ENCODE peak calls at places on chromosome 10, in eight cellular contexts. One of them, this sample, is unnamed.

GRCh38 chr10:15868006-15868405 is 7.7 kb upstream of the MINDY3 start:
- DNase-seq in GM23248: peak; percentile 34
- DNase-seq in MM.1S: no peak
- DNase-seq in stomach: no peak
- DNase-seq in substantia nigra: no peak
- DNase-seq in fibroblast of lung: no peak
- DNase-seq in adrenal gland: no peak
- DNase-seq in Peyer's patch: no peak
- DNase-seq in this sample: no peak

GRCh38 chr10:29501692-29502091 is 133.1 kb downstream of the SVIL start:
- DNase-seq in GM23248: peak; percentile 96
- DNase-seq in MM.1S: no peak
- DNase-seq in stomach: no peak
- DNase-seq in substantia nigra: no peak
- DNase-seq in fibroblast of lung: peak; percentile 79
- DNase-seq in adrenal gland: no peak
- DNase-seq in Peyer's patch: no peak
- DNase-seq in this sample: no peak

GRCh38 chr10:50991496-50992355 is 82.6 kb upstream of the PRKG1 start:
- DNase-seq in GM23248: peak; percentile 79
- DNase-seq in MM.1S: no peak
- DNase-seq in stomach: no peak
- DNase-seq in substantia nigra: no peak
- DNase-seq in fibroblast of lung: peak; percentile 84
- DNase-seq in adrenal gland: peak; percentile 49
- DNase-seq in Peyer's patch: no peak
- DNase-seq in this sample: peak; percentile 73

GRCh38 chr10:46548781-46549090 is 7.7 kb downstream of the GPRIN2 start:
- DNase-seq in GM23248: no peak
- DNase-seq in MM.1S: no peak
- DNase-seq in stomach: peak; percentile 25
- DNase-seq in substantia nigra: no peak
- DNase-seq in fibroblast of lung: no peak
- DNase-seq in adrenal gland: peak; percentile 4
- DNase-seq in Peyer's patch: no peak
- DNase-seq in this sample: no peak

GRCh38 chr10:5861269-5862031 is 28.2 kb downstream of the ANKRD16 start:
- DNase-seq in GM23248: peak; percentile 93
- DNase-seq in MM.1S: no peak
- DNase-seq in stomach: no peak
- DNase-seq in substantia nigra: no peak
- DNase-seq in fibroblast of lung: peak; percentile 79
- DNase-seq in adrenal gland: peak; percentile 71
- DNase-seq in Peyer's patch: no peak
- DNase-seq in this sample: no peak

GRCh38 chr10:491667-492424 is 197.6 kb downstream of the DIP2C start:
- DNase-seq in GM23248: no peak
- DNase-seq in MM.1S: no peak
- DNase-seq in stomach: no peak
- DNase-seq in substantia nigra: no peak
- DNase-seq in fibroblast of lung: no peak
- DNase-seq in adrenal gland: peak; percentile 4
- DNase-seq in Peyer's patch: no peak
- DNase-seq in this sample: no peak

GRCh38 chr10:110919349-110919931 is at the start of gene SHOC2:
- DNase-seq in GM23248: peak; percentile 88
- DNase-seq in MM.1S: peak; percentile 70
- DNase-seq in stomach: peak; percentile 99
- DNase-seq in substantia nigra: peak; percentile 99
- DNase-seq in fibroblast of lung: no peak
- DNase-seq in adrenal gland: peak; percentile 100
- DNase-seq in Peyer's patch: peak; percentile 98
- DNase-seq in this sample: peak; percentile 99

GRCh38 chr10:132140167-132140925 is 46.4 kb upstream of the DPYSL4 start:
- DNase-seq in GM23248: no peak
- DNase-seq in MM.1S: no peak
- DNase-seq in stomach: no peak
- DNase-seq in substantia nigra: no peak
- DNase-seq in fibroblast of lung: no peak
- DNase-seq in adrenal gland: no peak
- DNase-seq in Peyer's patch: no peak
- DNase-seq in this sample: no peak

GRCh38 chr10:93816123-93816747 is 58.5 kb downstream of the LGI1 start:
- DNase-seq in GM23248: peak; percentile 84
- DNase-seq in MM.1S: peak; percentile 63
- DNase-seq in stomach: peak; percentile 63
- DNase-seq in substantia nigra: peak; percentile 71
- DNase-seq in fibroblast of lung: peak; percentile 61
- DNase-seq in adrenal gland: peak; percentile 50
- DNase-seq in Peyer's patch: peak; percentile 35
- DNase-seq in this sample: peak; percentile 71

GRCh38 chr10:76939862-76940495 is 697.6 kb downstream of the KCNMA1 start:
- DNase-seq in GM23248: no peak
- DNase-seq in MM.1S: no peak
- DNase-seq in stomach: no peak
- DNase-seq in substantia nigra: peak; percentile 1
- DNase-seq in fibroblast of lung: no peak
- DNase-seq in adrenal gland: no peak
- DNase-seq in Peyer's patch: no peak
- DNase-seq in this sample: no peak

GRCh38 chr10:2475711-2476110 is 591.6 kb upstream of the PFKP start:
- DNase-seq in GM23248: no peak
- DNase-seq in MM.1S: no peak
- DNase-seq in stomach: no peak
- DNase-seq in substantia nigra: no peak
- DNase-seq in fibroblast of lung: no peak
- DNase-seq in adrenal gland: no peak
- DNase-seq in Peyer's patch: no peak
- DNase-seq in this sample: no peak

DNA sequence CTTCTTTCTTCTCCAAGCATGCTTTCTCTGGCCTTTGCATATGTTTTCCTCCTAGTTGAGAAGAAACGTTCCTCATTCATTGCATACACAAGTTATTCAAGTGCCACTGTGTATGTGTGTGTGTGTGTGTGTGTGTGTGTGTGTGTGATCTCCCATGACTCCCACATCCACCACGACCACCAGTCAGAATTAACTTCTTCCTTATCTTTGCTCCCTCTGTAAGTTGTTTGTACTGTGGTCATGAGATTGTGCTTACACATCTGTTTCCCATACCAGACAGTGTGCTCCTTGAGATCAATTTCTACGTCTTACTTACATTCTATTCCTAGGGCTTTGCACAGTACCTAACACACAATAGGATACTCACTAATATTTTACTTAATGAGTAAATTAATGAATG is 22.4 kb upstream of the FAM13C start:
- DNase-seq in GM23248: no peak
- DNase-seq in MM.1S: no peak
- DNase-seq in stomach: no peak
- DNase-seq in substantia nigra: no peak
- DNase-seq in fibroblast of lung: peak; percentile 46
- DNase-seq in adrenal gland: no peak
- DNase-seq in Peyer's patch: no peak
- DNase-seq in this sample: no peak
- H3K27ac ChIP-seq in GM23248: no peak overlapping the region
- H3K27ac ChIP-seq in MM.1S: no peak overlapping the region
- H3K27ac ChIP-seq in stomach: no peak overlapping the region
- H3K27ac ChIP-seq in substantia nigra: no peak overlapping the region
- H3K27ac ChIP-seq in fibroblast of lung: no peak overlapping the region
- H3K27ac ChIP-seq in adrenal gland: no peak overlapping the region
- H3K27ac ChIP-seq in Peyer's patch: no peak overlapping the region
- H3K27ac ChIP-seq in this sample: no peak overlapping the region

GRCh38 chr10:35449944-35450343 is 113.6 kb downstream of the CCNY start:
- DNase-seq in GM23248: no peak
- DNase-seq in MM.1S: no peak
- DNase-seq in stomach: no peak
- DNase-seq in substantia nigra: no peak
- DNase-seq in fibroblast of lung: no peak
- DNase-seq in adrenal gland: no peak
- DNase-seq in Peyer's patch: no peak
- DNase-seq in this sample: no peak
- H3K27ac ChIP-seq in GM23248: no peak overlapping the region
- H3K27ac ChIP-seq in MM.1S: no peak overlapping the region
- H3K27ac ChIP-seq in stomach: peak overlapping the region; percentile 81
- H3K27ac ChIP-seq in substantia nigra: peak overlapping the region; percentile 75
- H3K27ac ChIP-seq in fibroblast of lung: no peak overlapping the region
- H3K27ac ChIP-seq in adrenal gland: peak overlapping the region; percentile 22
- H3K27ac ChIP-seq in Peyer's patch: no peak overlapping the region
- H3K27ac ChIP-seq in this sample: no peak overlapping the region

GRCh38 chr10:102782698-102783540 is 39.2 kb downstream of the WBP1L start:
- DNase-seq in GM23248: peak; percentile 93
- DNase-seq in MM.1S: no peak
- DNase-seq in stomach: peak; percentile 73
- DNase-seq in substantia nigra: no peak
- DNase-seq in fibroblast of lung: peak; percentile 96
- DNase-seq in adrenal gland: peak; percentile 77
- DNase-seq in Peyer's patch: no peak
- DNase-seq in this sample: peak; percentile 28
- H3K27ac ChIP-seq in GM23248: peak overlapping the region; percentile 94
- H3K27ac ChIP-seq in MM.1S: peak overlapping the region; percentile 99
- H3K27ac ChIP-seq in stomach: peak overlapping the region; percentile 92
- H3K27ac ChIP-seq in substantia nigra: peak overlapping the region; percentile 5
- H3K27ac ChIP-seq in fibroblast of lung: peak overlapping the region; percentile 70
- H3K27ac ChIP-seq in adrenal gland: peak overlapping the region; percentile 83
- H3K27ac ChIP-seq in Peyer's patch: peak overlapping the region; percentile 90
- H3K27ac ChIP-seq in this sample: peak overlapping the region; percentile 68

GRCh38 chr10:117609095-117609821 is 66.7 kb downstream of the EMX2 start:
- DNase-seq in GM23248: peak; percentile 96
- DNase-seq in MM.1S: no peak
- DNase-seq in stomach: peak; percentile 82
- DNase-seq in substantia nigra: no peak
- DNase-seq in fibroblast of lung: no peak
- DNase-seq in adrenal gland: no peak
- DNase-seq in Peyer's patch: no peak
- DNase-seq in this sample: no peak
- H3K27ac ChIP-seq in GM23248: peak overlapping the region; percentile 94
- H3K27ac ChIP-seq in MM.1S: no peak overlapping the region
- H3K27ac ChIP-seq in stomach: no peak overlapping the region
- H3K27ac ChIP-seq in substantia nigra: no peak overlapping the region
- H3K27ac ChIP-seq in fibroblast of lung: peak overlapping the region; percentile 43
- H3K27ac ChIP-seq in adrenal gland: no peak overlapping the region
- H3K27ac ChIP-seq in Peyer's patch: no peak overlapping the region
- H3K27ac ChIP-seq in this sample: no peak overlapping the region

GRCh38 chr10:95964786-95965185 is 57.0 kb downstream of the CC2D2B start:
- DNase-seq in GM23248: peak; percentile 13
- DNase-seq in MM.1S: no peak
- DNase-seq in stomach: no peak
- DNase-seq in substantia nigra: no peak
- DNase-seq in fibroblast of lung: peak; percentile 9
- DNase-seq in adrenal gland: no peak
- DNase-seq in Peyer's patch: no peak
- DNase-seq in this sample: no peak
- H3K27ac ChIP-seq in GM23248: no peak overlapping the region
- H3K27ac ChIP-seq in MM.1S: no peak overlapping the region
- H3K27ac ChIP-seq in stomach: no peak overlapping the region
- H3K27ac ChIP-seq in substantia nigra: no peak overlapping the region
- H3K27ac ChIP-seq in fibroblast of lung: no peak overlapping the region
- H3K27ac ChIP-seq in adrenal gland: no peak overlapping the region
- H3K27ac ChIP-seq in Peyer's patch: no peak overlapping the region
- H3K27ac ChIP-seq in this sample: no peak overlapping the region

GRCh38 chr10:49498465-49498864 is 40.5 kb downstream of the ERCC6 start:
- DNase-seq in GM23248: no peak
- DNase-seq in MM.1S: no peak
- DNase-seq in stomach: no peak
- DNase-seq in substantia nigra: no peak
- DNase-seq in fibroblast of lung: no peak
- DNase-seq in adrenal gland: no peak
- DNase-seq in Peyer's patch: no peak
- DNase-seq in this sample: no peak
- H3K27ac ChIP-seq in GM23248: no peak overlapping the region
- H3K27ac ChIP-seq in MM.1S: no peak overlapping the region
- H3K27ac ChIP-seq in stomach: no peak overlapping the region
- H3K27ac ChIP-seq in substantia nigra: no peak overlapping the region
- H3K27ac ChIP-seq in fibroblast of lung: no peak overlapping the region
- H3K27ac ChIP-seq in adrenal gland: no peak overlapping the region
- H3K27ac ChIP-seq in Peyer's patch: no peak overlapping the region
- H3K27ac ChIP-seq in this sample: no peak overlapping the region

This sample was measured in colonic mucosa.